ENCODE peak calls at places on chromosomes 5 and 9, in five cellular contexts. One of them, this sample, is unnamed.

GRCh38 chr9:8346291-8346690 is 546.7 kb upstream of the DMAC1 start:
- DNase-seq in GM23338: no peak
- DNase-seq in breast epithelium: no peak
- DNase-seq in SK-N-SH: no peak
- DNase-seq in H1: no peak
- DNase-seq in this sample: no peak

GRCh38 chr5:154850255-154851062 is at the start of gene FAXDC2:
- DNase-seq in breast epithelium: peak
- DNase-seq in SK-N-SH: peak
- DNase-seq in GM23338: peak
- DNase-seq in H1: no peak
- DNase-seq in this sample: no peak

GRCh38 chr5:8213701-8214240 is 344.8 kb downstream of the MTRR start:
- DNase-seq in SK-N-SH: no peak
- DNase-seq in GM23338: no peak
- DNase-seq in H1: no peak
- DNase-seq in breast epithelium: no peak
- DNase-seq in this sample: no peak

GRCh38 chr9:37936965-37937364 is 33.0 kb upstream of the SLC25A51 start:
- DNase-seq in SK-N-SH: peak
- DNase-seq in GM23338: no peak
- DNase-seq in breast epithelium: no peak
- DNase-seq in H1: no peak
- DNase-seq in this sample: no peak

GRCh38 chr9:91589101-91589553 is 165.5 kb upstream of the NFIL3 start:
- DNase-seq in GM23338: no peak
- DNase-seq in SK-N-SH: no peak
- DNase-seq in H1: no peak
- DNase-seq in breast epithelium: no peak
- DNase-seq in this sample: no peak

GRCh38 chr9:137967280-137967943 is 89.8 kb downstream of the CACNA1B start:
- DNase-seq in GM23338: no peak
- DNase-seq in SK-N-SH: peak
- DNase-seq in breast epithelium: no peak
- DNase-seq in H1: no peak
- DNase-seq in this sample: no peak

GRCh38 chr5:158406884-158407790 is 548.2 kb upstream of the CLINT1 start:
- DNase-seq in GM23338: no peak
- DNase-seq in SK-N-SH: no peak
- DNase-seq in breast epithelium: no peak
- DNase-seq in H1: no peak
- DNase-seq in this sample: no peak

GRCh38 chr9:7578951-7579743 is 220.4 kb downstream of the DMAC1 start:
- DNase-seq in GM23338: peak
- DNase-seq in breast epithelium: no peak
- DNase-seq in H1: no peak
- DNase-seq in SK-N-SH: no peak
- DNase-seq in this sample: no peak

GRCh38 chr9:97703437-97704326 is 6.5 kb upstream of the XPA start:
- DNase-seq in breast epithelium: no peak
- DNase-seq in GM23338: no peak
- DNase-seq in H1: no peak
- DNase-seq in SK-N-SH: peak
- DNase-seq in this sample: peak

GRCh38 chr5:67178085-67178484 is 18.5 kb downstream of the CD180 start:
- DNase-seq in breast epithelium: no peak
- DNase-seq in SK-N-SH: peak
- DNase-seq in GM23338: no peak
- DNase-seq in H1: no peak
- DNase-seq in this sample: no peak

GRCh38 chr5:111076076-111076475 is 4.6 kb downstream of the TSLP start:
- DNase-seq in SK-N-SH: no peak
- DNase-seq in breast epithelium: no peak
- DNase-seq in GM23338: no peak
- DNase-seq in H1: no peak
- DNase-seq in this sample: no peak

GRCh38 chr5:173035904-173036707 is 20.0 kb upstream of the CREBRF start:
- DNase-seq in SK-N-SH: no peak
- DNase-seq in breast epithelium: no peak
- DNase-seq in H1: no peak
- DNase-seq in GM23338: no peak
- DNase-seq in this sample: no peak

GRCh38 chr9:14661421-14662059 is 31.7 kb downstream of the ZDHHC21 start:
- DNase-seq in H1: no peak
- DNase-seq in SK-N-SH: peak
- DNase-seq in GM23338: peak
- DNase-seq in breast epithelium: no peak
- DNase-seq in this sample: no peak

GRCh38 chr9:124345751-124346281 is 69.4 kb downstream of the PSMB7 start:
- DNase-seq in breast epithelium: no peak
- DNase-seq in SK-N-SH: no peak
- DNase-seq in GM23338: no peak
- DNase-seq in H1: no peak
- DNase-seq in this sample: no peak

GRCh38 chr5:151662805-151663204 is 23.9 kb downstream of the SPARC start:
- DNase-seq in breast epithelium: no peak
- DNase-seq in GM23338: no peak
- DNase-seq in SK-N-SH: no peak
- DNase-seq in H1: no peak
- DNase-seq in this sample: no peak

GRCh38 chr5:68297656-68298055 is 82.1 kb downstream of the PIK3R1 start:
- DNase-seq in H1: no peak
- DNase-seq in SK-N-SH: no peak
- DNase-seq in breast epithelium: no peak
- DNase-seq in GM23338: no peak
- DNase-seq in this sample: no peak

GRCh38 chr9:87657190-87657589 is 68.7 kb upstream of the CTSL start:
- DNase-seq in SK-N-SH: no peak
- DNase-seq in H1: no peak
- DNase-seq in breast epithelium: no peak
- DNase-seq in GM23338: no peak
- DNase-seq in this sample: no peak

GRCh38 chr5:145260670-145261069 is 574.5 kb downstream of the PRELID2 start:
- DNase-seq in breast epithelium: no peak
- DNase-seq in GM23338: no peak
- DNase-seq in H1: no peak
- DNase-seq in SK-N-SH: no peak
- DNase-seq in this sample: no peak

GRCh38 chr9:116276651-116277121 is 123.1 kb downstream of the PAPPA start:
- DNase-seq in SK-N-SH: no peak
- DNase-seq in GM23338: peak
- DNase-seq in H1: no peak
- DNase-seq in breast epithelium: no peak
- DNase-seq in this sample: no peak

GRCh38 chr9:15510789-15511575 is at the start of gene PSIP1:
- DNase-seq in breast epithelium: peak
- DNase-seq in H1: peak
- DNase-seq in SK-N-SH: peak
- DNase-seq in GM23338: peak
- DNase-seq in this sample: peak

GRCh38 chr5:132221781-132222648 is 5.6 kb downstream of the P4HA2 start:
- DNase-seq in H1: no peak
- DNase-seq in GM23338: no peak
- DNase-seq in breast epithelium: no peak
- DNase-seq in SK-N-SH: no peak
- DNase-seq in this sample: no peak
- TF ChIP-seq POLR2AphosphoS5 in H1: no peak
- TF ChIP-seq POLR2AphosphoS5 in GM23338: no peak
- TF ChIP-seq POLR2AphosphoS5 in breast epithelium: no peak
- TF ChIP-seq POLR2AphosphoS5 in SK-N-SH: no peak
- TF ChIP-seq POLR2AphosphoS5 in this sample: no peak

DNA sequence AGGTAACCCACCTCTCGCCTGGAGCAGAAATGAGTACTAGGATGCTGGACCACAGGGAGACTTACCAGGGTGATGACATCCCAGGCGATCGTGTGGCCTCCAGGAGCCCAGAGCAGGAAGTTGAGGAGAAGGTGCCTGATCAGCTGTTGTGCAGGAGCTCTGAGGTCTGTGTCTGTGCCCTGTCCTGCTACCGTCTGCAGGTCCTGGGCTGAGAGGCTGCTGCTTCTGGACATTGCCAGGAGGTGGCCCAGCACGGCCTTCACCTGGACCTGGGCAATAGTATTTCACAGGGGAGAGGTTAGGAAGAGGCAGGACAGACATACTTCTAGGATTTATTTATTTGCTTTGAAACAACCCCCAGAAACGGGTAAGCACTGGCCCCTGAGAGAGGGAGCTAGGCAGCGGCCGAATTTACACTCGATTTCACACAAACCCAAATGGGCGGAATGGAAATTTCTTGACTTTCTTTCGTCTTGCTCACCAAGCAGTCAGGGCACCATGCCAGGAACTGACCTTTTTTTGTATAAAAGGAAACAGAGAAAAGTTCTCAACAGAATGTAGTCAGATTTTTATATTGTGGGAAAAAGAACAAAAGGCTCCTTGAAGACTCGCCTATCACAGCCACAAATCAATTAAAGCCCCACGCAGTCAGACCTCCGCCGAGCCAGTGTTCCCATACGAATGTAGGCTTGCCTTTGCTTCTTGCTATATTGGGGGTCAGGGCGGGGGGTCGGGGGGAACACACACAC is 210.3 kb downstream of the FANCC start:
- DNase-seq in breast epithelium: peak
- DNase-seq in GM23338: no peak
- DNase-seq in SK-N-SH: no peak
- DNase-seq in H1: no peak
- DNase-seq in this sample: no peak
- TF ChIP-seq POLR2AphosphoS5 in breast epithelium: no peak
- TF ChIP-seq POLR2AphosphoS5 in GM23338: no peak
- TF ChIP-seq POLR2AphosphoS5 in SK-N-SH: no peak
- TF ChIP-seq POLR2AphosphoS5 in H1: no peak
- TF ChIP-seq POLR2AphosphoS5 in this sample: no peak

GRCh38 chr5:141965071-141965470 is 3.8 kb upstream of the RNF14 start:
- DNase-seq in GM23338: no peak
- DNase-seq in breast epithelium: no peak
- DNase-seq in SK-N-SH: no peak
- DNase-seq in H1: no peak
- DNase-seq in this sample: no peak

GRCh38 chr5:141966275-141966962 is 2.5 kb upstream of the RNF14 start:
- DNase-seq in SK-N-SH: no peak
- DNase-seq in H1: no peak
- DNase-seq in breast epithelium: no peak
- DNase-seq in GM23338: no peak
- DNase-seq in this sample: no peak

GRCh38 chr5:141966963-141967333 is 2.0 kb upstream of the RNF14 start:
- DNase-seq in SK-N-SH: no peak
- DNase-seq in breast epithelium: no peak
- DNase-seq in H1: no peak
- DNase-seq in GM23338: no peak
- DNase-seq in this sample: no peak

GRCh38 chr5:141969783-141970741 is 1.2 kb downstream of the RNF14 start:
- DNase-seq in GM23338: peak
- DNase-seq in H1: no peak
- DNase-seq in breast epithelium: no peak
- DNase-seq in SK-N-SH: no peak
- DNase-seq in this sample: no peak

DNA sequence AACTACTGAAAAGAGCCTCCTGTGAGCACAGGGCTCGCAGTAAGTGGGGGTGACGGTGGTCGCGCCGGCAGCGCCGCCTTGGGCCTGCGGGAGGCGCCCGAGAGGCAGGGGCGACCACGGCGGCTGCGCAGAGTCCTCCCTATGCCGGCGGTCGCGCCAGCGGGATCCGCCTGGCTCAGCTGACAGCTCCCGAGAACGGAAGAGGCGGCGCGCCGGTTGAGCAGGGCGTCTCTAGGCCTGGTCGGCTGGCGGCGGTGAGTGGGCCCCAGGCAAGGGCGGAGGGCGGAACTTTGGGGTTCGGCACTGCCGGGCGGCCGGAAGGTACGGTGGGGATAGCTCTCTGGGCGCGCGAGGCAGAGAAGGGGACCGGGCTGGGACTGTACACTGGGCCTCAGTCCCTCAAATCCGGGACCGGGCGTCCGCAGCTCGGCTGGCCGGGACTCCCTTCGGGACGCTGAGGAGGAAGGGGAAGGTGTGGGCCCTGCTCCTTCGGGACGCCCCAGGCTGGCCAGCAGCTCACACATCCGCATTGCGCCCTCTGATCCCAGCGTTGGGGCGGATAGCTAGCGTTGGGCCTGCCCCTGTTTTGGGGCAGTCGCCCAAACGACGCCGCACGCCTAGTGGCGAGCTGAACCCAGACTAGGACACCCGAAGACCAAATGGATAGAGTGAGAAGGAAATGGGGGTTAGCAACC is at the start of gene RNF14:
- DNase-seq in breast epithelium: peak
- DNase-seq in GM23338: peak
- DNase-seq in SK-N-SH: peak
- DNase-seq in H1: peak
- DNase-seq in this sample: peak
- TF ChIP-seq POLR2AphosphoS5 in breast epithelium: peak
- TF ChIP-seq POLR2AphosphoS5 in GM23338: peak
- TF ChIP-seq POLR2AphosphoS5 in SK-N-SH: peak
- TF ChIP-seq POLR2AphosphoS5 in H1: no peak
- TF ChIP-seq POLR2AphosphoS5 in this sample: peak

DNA sequence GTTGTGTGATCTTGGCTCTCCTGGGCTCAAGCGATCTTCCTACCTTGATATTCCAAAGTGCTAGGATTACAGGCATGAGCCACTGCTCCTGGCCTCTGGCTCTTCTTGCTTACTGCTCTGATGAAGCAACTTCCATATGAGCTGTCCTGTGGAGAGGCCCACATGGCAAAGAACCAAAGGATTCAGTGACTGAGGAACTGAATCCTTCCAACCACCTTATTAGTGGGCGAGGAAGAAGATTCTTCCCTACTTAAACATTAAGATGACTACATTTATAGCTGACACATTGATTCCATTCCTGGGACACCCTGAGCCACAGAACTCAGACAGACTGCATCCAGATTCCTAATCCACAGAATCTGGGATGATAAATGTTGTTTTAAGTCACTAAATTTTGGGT is 16.5 kb upstream of the SLCO4C1 start:
- DNase-seq in breast epithelium: no peak
- DNase-seq in GM23338: no peak
- DNase-seq in H1: no peak
- DNase-seq in SK-N-SH: no peak
- DNase-seq in this sample: no peak
- TF ChIP-seq POLR2AphosphoS5 in breast epithelium: no peak
- TF ChIP-seq POLR2AphosphoS5 in GM23338: no peak
- TF ChIP-seq POLR2AphosphoS5 in H1: no peak
- TF ChIP-seq POLR2AphosphoS5 in SK-N-SH: no peak
- TF ChIP-seq POLR2AphosphoS5 in this sample: no peak

DNA sequence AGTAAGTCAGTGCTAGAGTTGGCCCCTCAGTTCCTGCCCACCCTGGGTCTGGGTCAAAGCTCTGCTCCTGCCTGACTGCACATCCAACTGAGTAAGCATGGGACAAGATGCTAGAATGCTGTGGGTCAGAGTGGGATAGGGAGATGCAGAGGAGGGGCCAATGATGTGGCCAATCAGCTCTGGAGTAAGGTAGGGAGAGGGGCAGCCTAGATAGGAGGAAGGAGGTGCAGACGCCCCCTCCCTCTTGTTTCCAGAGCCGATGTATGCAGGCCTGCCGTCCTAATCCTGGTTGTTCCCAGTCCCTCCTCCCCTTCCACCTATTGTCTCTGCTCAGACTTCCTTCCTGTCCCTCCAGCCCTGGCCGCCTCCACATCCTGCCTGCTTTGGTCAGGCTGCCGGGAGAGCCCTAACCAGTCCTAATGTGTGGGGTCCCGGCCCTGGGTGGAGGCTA is 1.3 kb downstream of the ARAP3 start:
- DNase-seq in GM23338: peak
- DNase-seq in SK-N-SH: peak
- DNase-seq in H1: peak
- DNase-seq in breast epithelium: no peak
- DNase-seq in this sample: no peak
- TF ChIP-seq POLR2AphosphoS5 in GM23338: peak
- TF ChIP-seq POLR2AphosphoS5 in SK-N-SH: peak
- TF ChIP-seq POLR2AphosphoS5 in H1: no peak
- TF ChIP-seq POLR2AphosphoS5 in breast epithelium: no peak
- TF ChIP-seq POLR2AphosphoS5 in this sample: peak

GRCh38 chr5:150396247-150396646 is 16.5 kb downstream of the CD74 start:
- DNase-seq in SK-N-SH: no peak
- DNase-seq in GM23338: no peak
- DNase-seq in breast epithelium: no peak
- DNase-seq in H1: no peak
- DNase-seq in this sample: no peak
- TF ChIP-seq POLR2AphosphoS5 in SK-N-SH: no peak
- TF ChIP-seq POLR2AphosphoS5 in GM23338: no peak
- TF ChIP-seq POLR2AphosphoS5 in breast epithelium: no peak
- TF ChIP-seq POLR2AphosphoS5 in H1: no peak
- TF ChIP-seq POLR2AphosphoS5 in this sample: no peak

This sample was measured in HCT116.